ENCODE peak calls at places on chromosomes 6 and 20, in eight cellular contexts. Y is fibroblast of the aortic adventitia; K is suprapubic skin; U is right atrium auricular region; T is A549; D is NB4; S is brain microvascular endothelial cell; Q is activated CD8-positive, alpha-beta T cell treated with anti-CD3 and anti-CD28 coated beads for 36 hours. E is an unnamed sample.

GRCh38 chr6:15184441-15184861 is 61.4 kb upstream of the JARID2 start:
- DNase-seq in Y (no peak), Q (peak), U (no peak), S (no peak), D (no peak), T (no peak), K (no peak), E (peak)

GRCh38 chr6:162442675-162443074 is 284.9 kb downstream of the PRKN start:
- DNase-seq in Y (no peak), K (no peak), D (peak), S (no peak), U (no peak), Q (no peak), T (peak), E (no peak)

GRCh38 chr6:91276315-91276714 is 689.4 kb upstream of the MAP3K7 start:
- DNase-seq in Q (no peak), T (no peak), U (no peak), S (no peak), Y (no peak), D (peak), K (no peak), E (no peak)

GRCh38 chr20:61317966-61318520 is 66.0 kb downstream of the CDH4 start:
- DNase-seq in T (no peak), U (no peak), S (no peak), Y (no peak), Q (no peak), D (no peak), K (no peak), E (no peak)

GRCh38 chr6:136726837-136727557 is 65.3 kb downstream of the MAP3K5 start:
- DNase-seq in T (no peak), Y (no peak), K (no peak), D (no peak), S (no peak), U (no peak), Q (no peak), E (no peak)

GRCh38 chr6:36766649-36766945 is 69.0 kb downstream of the RAB44 start:
- DNase-seq in Y (no peak), Q (no peak), S (no peak), K (no peak), D (no peak), T (no peak), U (no peak), E (no peak)

GRCh38 chr6:33175436-33176069 is 16.7 kb downstream of the COL11A2 start:
- DNase-seq in T (no peak), Y (no peak), Q (no peak), D (no peak), K (no peak), S (no peak), U (no peak), E (no peak)

GRCh38 chr6:25456249-25456648 is 177.1 kb downstream of the CARMIL1 start:
- DNase-seq in Y (no peak), T (no peak), U (no peak), D (no peak), S (no peak), Q (no peak), K (no peak), E (no peak)

GRCh38 chr6:57313711-57314471 is 3.5 kb upstream of the PRIM2 start:
- DNase-seq in Q (no peak), Y (peak), T (peak), D (no peak), K (no peak), S (peak), U (no peak), E (no peak)

GRCh38 chr20:58661298-58662141 is 10.4 kb downstream of the STX16 start:
- DNase-seq in D (no peak), U (no peak), Y (peak), Q (peak), K (no peak), S (no peak), T (no peak), E (no peak)

GRCh38 chr20:38175221-38176030 is 10.4 kb upstream of the TGM2 start:
- DNase-seq in S (no peak), Y (no peak), K (no peak), Q (no peak), U (no peak), D (no peak), T (no peak), E (no peak)

GRCh38 chr20:46013826-46014516 is 5.3 kb downstream of the MMP9 start:
- DNase-seq in K (no peak), U (no peak), T (peak), S (no peak), D (peak), Q (peak), Y (peak), E (peak)

GRCh38 chr6:34031567-34032383 is 114.1 kb downstream of the GRM4 start:
- DNase-seq in D (no peak), T (no peak), S (no peak), K (no peak), Q (no peak), U (no peak), Y (no peak), E (no peak)

GRCh38 chr20:40630723-40631631 is 58.1 kb downstream of the MAFB start:
- DNase-seq in D (peak), T (no peak), Q (no peak), K (peak), U (no peak), S (no peak), Y (no peak), E (no peak)

GRCh38 chr6:31083742-31084354 is 28.5 kb downstream of the C6orf15 start:
- DNase-seq in Y (peak), T (no peak), Q (peak), K (no peak), U (no peak), S (peak), D (peak), E (peak)
- TF ChIP-seq CTCF in Y (peak), T (peak), Q (peak), K (no peak), U (no peak), S (peak), D (peak), E (peak)

GRCh38 chr20:50995506-50995905 is 27.4 kb downstream of the KCNG1 start:
- DNase-seq in K (no peak), U (no peak), D (no peak), S (no peak), Q (no peak), Y (peak), T (no peak), E (no peak)

GRCh38 chr20:50991076-50991475 is 31.8 kb downstream of the KCNG1 start:
- DNase-seq in Y (no peak), U (no peak), D (no peak), T (no peak), S (no peak), Q (no peak), K (no peak), E (no peak)

GRCh38 chr20:50996901-50997830 is 25.7 kb downstream of the KCNG1 start:
- DNase-seq in D (no peak), Q (no peak), T (no peak), U (no peak), Y (no peak), K (no peak), S (no peak), E (no peak)

GRCh38 chr20:50992336-50992732 is 30.6 kb downstream of the KCNG1 start:
- DNase-seq in Y (no peak), Q (no peak), S (no peak), T (no peak), D (no peak), U (no peak), K (no peak), E (no peak)

DNA sequence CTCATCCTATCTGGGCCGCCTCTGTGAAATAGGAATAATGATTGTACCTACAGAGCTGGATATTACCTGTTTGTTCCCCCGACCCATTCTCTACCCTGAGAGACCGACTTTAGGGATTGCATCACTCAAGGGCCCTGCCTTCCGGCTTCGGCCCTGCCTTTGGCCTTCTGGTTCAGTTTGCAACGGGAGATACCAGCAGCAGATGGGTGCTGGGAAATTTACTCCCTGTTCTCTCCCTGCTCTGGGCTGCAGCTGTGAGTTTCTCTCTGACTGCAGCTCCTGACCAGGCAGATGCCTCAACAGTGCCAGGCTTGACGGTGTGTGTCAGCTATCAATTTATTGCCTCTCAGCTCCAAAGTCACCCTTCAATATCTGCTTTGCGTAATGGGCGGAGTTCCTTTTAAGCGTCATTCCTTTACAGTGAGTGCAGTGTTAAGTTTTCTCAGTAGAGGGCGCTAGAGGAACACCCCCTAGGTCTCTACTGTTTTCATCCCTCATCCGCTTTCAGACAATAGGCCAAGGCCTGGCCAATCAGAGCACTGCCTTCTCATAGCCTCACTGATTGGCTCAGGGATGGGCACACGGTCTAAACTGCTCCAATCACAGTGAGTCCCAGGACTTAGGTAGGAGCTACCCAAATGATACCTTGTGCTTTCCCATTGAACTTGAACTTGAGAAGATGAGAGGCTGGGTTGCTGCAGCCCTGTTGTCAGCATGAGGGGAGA is 30.0 kb downstream of the KCNG1 start:
- DNase-seq in D (peak), Y (peak), U (no peak), K (no peak), S (peak), T (peak), Q (peak), E (peak)
- TF ChIP-seq CTCF in D (peak), Y (peak), U (peak), K (peak), S (peak), T (peak), Q (peak), E (peak)

DNA sequence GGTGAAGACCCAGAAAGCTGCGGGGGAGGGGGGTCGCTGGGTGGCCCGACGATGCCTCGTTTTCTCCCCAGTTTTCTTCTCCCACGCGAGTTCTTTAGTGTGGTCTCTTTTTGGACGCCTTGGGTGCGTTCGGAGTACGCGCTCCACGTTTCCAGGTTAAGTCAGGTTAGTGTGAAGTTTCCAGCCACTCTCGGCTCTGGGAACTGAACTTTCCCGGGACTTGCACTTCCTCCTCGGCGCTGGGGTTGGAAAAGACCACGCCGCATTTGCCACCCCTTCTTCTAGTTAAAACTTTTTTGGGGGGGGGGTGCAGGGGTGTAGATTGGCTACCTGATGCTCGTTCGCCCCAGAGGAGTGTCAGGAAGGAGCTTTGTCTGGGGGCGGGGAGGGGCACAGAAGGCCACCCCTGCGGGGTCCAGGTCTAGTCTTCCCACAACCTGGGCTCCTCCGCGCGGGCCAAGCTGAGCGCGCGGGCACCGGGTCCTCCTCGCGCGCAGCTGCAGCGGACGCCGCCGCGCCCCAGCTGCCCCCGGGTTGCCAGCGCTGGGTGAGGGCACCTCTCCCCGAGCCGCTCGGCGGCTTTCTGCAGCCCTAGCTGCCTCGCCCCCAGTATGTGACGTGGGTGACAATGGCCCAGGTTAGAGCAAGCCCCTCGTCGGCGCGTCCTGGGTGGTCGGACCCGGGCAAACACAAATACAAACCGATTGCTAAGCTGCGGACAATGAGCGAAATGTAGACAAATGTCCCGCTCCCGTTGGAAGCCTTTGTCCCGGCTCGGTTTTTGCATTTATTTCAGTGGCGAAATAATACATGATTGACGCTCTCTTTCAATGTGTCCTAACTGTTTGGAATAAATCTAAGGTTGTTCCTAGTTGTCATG is 1.7 kb upstream of the NKX2-2 start:
- DNase-seq in Q (no peak), Y (no peak), D (no peak), T (no peak), U (no peak), K (no peak), S (no peak), E (peak)
- TF ChIP-seq CTCF in Q (no peak), Y (no peak), D (no peak), T (no peak), U (no peak), K (no peak), S (no peak), E (no peak)

GRCh38 chr20:35695245-35695749 is 3.9 kb downstream of the NFS1 start:
- DNase-seq in D (no peak), T (no peak), Q (no peak), Y (no peak), S (no peak), K (no peak), U (no peak), E (no peak)
- TF ChIP-seq CTCF in D (no peak), T (no peak), Q (no peak), Y (no peak), S (no peak), K (no peak), U (no peak), E (no peak)

GRCh38 chr20:15902493-15902892 is 670.8 kb downstream of the KIF16B start:
- DNase-seq in K (no peak), Y (no peak), D (peak), Q (peak), S (peak), T (no peak), U (no peak), E (no peak)
- TF ChIP-seq CTCF in K (no peak), Y (no peak), D (peak), Q (no peak), S (peak), T (no peak), U (no peak), E (no peak)

GRCh38 chr20:50788045-50788867 is 6.6 kb upstream of the BCAS4 start:
- DNase-seq in T (peak), Y (peak), U (no peak), K (no peak), Q (no peak), S (peak), D (peak), E (no peak)
- TF ChIP-seq CTCF in T (peak), Y (peak), U (no peak), K (no peak), Q (no peak), S (peak), D (peak), E (no peak)

DNA sequence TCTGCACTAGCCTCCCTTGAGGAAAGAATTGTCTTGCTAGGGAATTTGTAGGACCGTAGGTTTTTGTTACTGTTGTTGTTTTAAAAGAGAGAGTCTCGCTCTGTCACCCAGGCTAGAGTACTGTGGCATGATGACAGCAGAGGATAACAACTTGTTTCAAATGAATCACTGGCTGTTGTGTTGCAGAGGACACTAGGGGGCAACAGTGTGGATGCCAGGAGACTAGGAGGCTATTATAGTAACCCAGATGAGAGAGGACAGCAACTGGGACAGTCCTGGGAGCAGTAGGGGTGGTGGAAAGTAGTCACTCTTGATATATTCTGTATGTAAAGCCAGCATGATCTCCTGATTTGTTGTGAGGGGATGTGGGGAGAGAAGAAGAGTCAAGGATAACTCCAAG is 41.8 kb upstream of the LAMA4 start:
- DNase-seq in T (peak), S (peak), Q (peak), U (no peak), D (peak), K (no peak), Y (peak), E (no peak)
- TF ChIP-seq CTCF in T (peak), S (peak), Q (no peak), U (no peak), D (peak), K (no peak), Y (peak), E (peak)

DNA sequence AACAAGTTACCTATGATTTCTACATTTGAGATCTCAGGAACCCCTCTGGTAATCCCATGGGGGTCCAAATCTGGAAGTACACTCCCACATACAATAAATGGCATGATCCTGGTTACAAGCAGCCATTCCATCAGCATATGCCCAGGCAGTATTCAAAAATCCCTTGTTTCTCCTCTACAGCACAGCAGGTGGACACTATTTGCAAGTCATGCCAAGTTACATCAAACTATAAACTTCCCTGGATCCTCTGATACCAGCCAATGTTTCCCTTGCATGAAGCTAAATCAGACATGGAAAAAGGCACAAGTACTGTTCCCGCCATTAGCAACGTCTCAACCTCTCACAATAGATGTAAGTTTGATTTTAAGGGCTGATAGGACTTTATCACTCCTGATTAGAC is 134.5 kb upstream of the PRSS16 start:
- DNase-seq in T (no peak), S (no peak), Q (no peak), U (no peak), K (no peak), D (no peak), Y (no peak), E (no peak)
- TF ChIP-seq CTCF in T (no peak), S (no peak), Q (no peak), U (no peak), K (no peak), D (no peak), Y (no peak), E (no peak)

DNA sequence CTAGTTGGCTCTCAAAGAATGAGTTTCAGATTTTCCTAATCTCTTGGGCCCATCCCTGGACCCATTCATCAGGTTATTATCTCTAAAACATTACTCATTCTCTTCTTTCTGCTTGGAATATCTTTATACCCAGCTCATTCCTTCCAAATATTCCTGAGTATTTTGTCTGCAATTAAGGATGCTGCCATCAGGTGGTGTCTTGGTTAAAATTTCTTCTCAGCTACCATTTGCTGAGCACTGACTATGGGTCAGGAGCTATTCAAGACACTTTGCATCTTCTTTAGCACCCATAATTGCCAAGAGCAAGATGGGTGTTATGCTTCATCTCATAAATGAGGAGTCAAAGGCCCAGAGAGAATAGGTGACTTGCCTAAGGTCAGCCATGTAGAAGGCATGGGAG is 8.4 kb downstream of the SUN5 start:
- DNase-seq in K (no peak), Q (no peak), T (no peak), U (no peak), S (no peak), D (no peak), Y (no peak), E (no peak)
- TF ChIP-seq CTCF in K (no peak), Q (peak), T (no peak), U (no peak), S (no peak), D (peak), Y (no peak), E (no peak)

E was measured in GM10248.